ENCODE peak calls at places on chromosome 19, in six cellular contexts. J is heart right ventricle, V is thoracic aorta, T is left ventricle myocardium inferior, C is MM.1S, A is lung. X is an unnamed sample.

GRCh38 chr19:51147663-51148062 is 5.6 kb downstream of the SIGLEC7 start:
- DNase-seq in A (no peak), C (no peak), T (no peak), V (no peak), J (no peak), X (no peak)

GRCh38 chr19:50906217-50906616 is 5.0 kb downstream of the KLK4 start:
- DNase-seq in J (no peak), C (no peak), A (no peak), T (no peak), V (no peak), X (peak)

GRCh38 chr19:2454199-2454961 is 2.4 kb downstream of the LMNB2 start:
- DNase-seq in V (no peak), T (no peak), A (no peak), C (no peak), J (no peak), X (no peak)

GRCh38 chr19:56119585-56119978 is 1.5 kb downstream of the ZNF787 start:
- DNase-seq in V (no peak), T (no peak), J (no peak), A (no peak), C (no peak), X (no peak)

GRCh38 chr19:2858864-2859263 is 8.3 kb upstream of the ZNF556 start:
- DNase-seq in A (no peak), J (no peak), V (no peak), C (no peak), T (no peak), X (no peak)

GRCh38 chr19:50890422-50891252 is 17.4 kb downstream of the KLK2 start:
- DNase-seq in A (no peak), T (no peak), C (no peak), V (no peak), J (no peak), X (no peak)

GRCh38 chr19:53015730-53016129 is 2.0 kb downstream of the ERVV-1 start:
- DNase-seq in C (no peak), A (no peak), J (no peak), V (no peak), T (no peak), X (no peak)

GRCh38 chr19:52248256-52248655 is 21.1 kb upstream of the ZNF766 start:
- DNase-seq in T (peak), A (peak), C (peak), V (no peak), J (peak), X (peak)

GRCh38 chr19:39917561-39918182 is 16.8 kb downstream of the FCGBP start:
- DNase-seq in J (no peak), V (no peak), T (no peak), C (no peak), A (peak), X (no peak)

GRCh38 chr19:10748924-10749434 is 31.1 kb downstream of the DNM2 start:
- DNase-seq in J (peak), V (no peak), C (no peak), A (peak), T (peak), X (no peak)

GRCh38 chr19:35781650-35782049 is 6.3 kb downstream of the ARHGAP33 start:
- DNase-seq in A (no peak), J (no peak), T (no peak), C (no peak), V (no peak), X (no peak)

GRCh38 chr19:35785087-35785627 is 9.8 kb downstream of the ARHGAP33 start:
- DNase-seq in V (no peak), J (no peak), T (no peak), C (no peak), A (no peak), X (no peak)

GRCh38 chr19:35784401-35785086 is 9.2 kb downstream of the ARHGAP33 start:
- DNase-seq in A (no peak), C (no peak), T (no peak), J (no peak), V (no peak), X (no peak)

GRCh38 chr19:35782589-35782988 is 7.2 kb downstream of the ARHGAP33 start:
- DNase-seq in C (no peak), V (no peak), T (no peak), A (no peak), J (no peak), X (no peak)

GRCh38 chr19:35783469-35784400 is 8.4 kb downstream of the ARHGAP33 start:
- DNase-seq in J (no peak), V (no peak), T (no peak), A (no peak), C (no peak), X (no peak)
- H3K4me3 ChIP-seq in J (no peak), V (no peak), T (no peak), A (no peak), C (no peak), X (no peak)

GRCh38 chr19:17077447-17078028 is 2.0 kb downstream of the MYO9B start:
- DNase-seq in J (no peak), T (no peak), V (no peak), C (no peak), A (no peak), X (no peak)
- H3K4me3 ChIP-seq in J (no peak), T (peak), V (peak), C (no peak), A (no peak), X (no peak)

GRCh38 chr19:49667473-49667872 is 1.7 kb downstream of the BCL2L12 start:
- DNase-seq in J (no peak), A (no peak), V (no peak), C (no peak), T (no peak), X (no peak)
- H3K4me3 ChIP-seq in J (no peak), A (no peak), V (no peak), C (no peak), T (no peak), X (no peak)

GRCh38 chr19:43820861-43821215 is 6.3 kb upstream of the ZNF283 start:
- DNase-seq in V (no peak), A (no peak), T (no peak), C (no peak), J (no peak), X (no peak)
- H3K4me3 ChIP-seq in V (peak), A (no peak), T (peak), C (no peak), J (peak), X (no peak)

GRCh38 chr19:38669532-38669931 is 22.1 kb downstream of the ACTN4 start:
- DNase-seq in A (no peak), V (no peak), J (no peak), C (peak), T (no peak), X (peak)
- H3K4me3 ChIP-seq in A (no peak), V (peak), J (no peak), C (no peak), T (no peak), X (peak)

X was measured in Jurkat, Clone E6-1.